ENCODE peak calls at places on chromosomes 1 and 21, in seven cellular contexts. E is AG08395; X is AG08396; C is left kidney; K is adipocyte; A is activated CD4-positive, alpha-beta T cell treated with anti-CD3 and anti-CD28 coated beads for 24 hours; R is left colon. H is an unnamed sample.

GRCh38 chr1:236868625-236869467 is 73.8 kb downstream of the MTR start:
- DNase-seq in E (peak), X (peak), C (peak), K (peak), A (peak), R (peak), H (no peak)

GRCh38 chr21:46124926-46125845 is 27.3 kb downstream of the COL6A2 start:
- DNase-seq in E (no peak), X (no peak), C (no peak), K (no peak), A (no peak), R (peak), H (peak)

GRCh38 chr1:160114085-160114484 is 1.5 kb upstream of the ATP1A2 start:
- DNase-seq in E (no peak), X (no peak), C (no peak), K (no peak), A (no peak), R (no peak), H (no peak)

GRCh38 chr1:116365353-116365780 is 7.7 kb upstream of the ATP1A1 start:
- DNase-seq in E (no peak), X (no peak), C (peak), K (peak), A (no peak), R (no peak), H (no peak)

GRCh38 chr1:2135425-2135824 is 59.1 kb downstream of the FAAP20 start:
- DNase-seq in E (peak), X (peak), C (peak), K (peak), A (no peak), R (peak), H (peak)

GRCh38 chr1:206464456-206464964 is 5.8 kb upstream of the IKBKE start:
- DNase-seq in E (peak), X (peak), C (no peak), K (peak), A (no peak), R (no peak), H (no peak)

GRCh38 chr1:39089811-39090519 is 63.8 kb downstream of the NDUFS5 start:
- DNase-seq in E (peak), X (no peak), C (no peak), K (peak), A (no peak), R (no peak), H (no peak)

GRCh38 chr1:43563779-43564616 is 33.3 kb downstream of the PTPRF start:
- DNase-seq in E (no peak), X (no peak), C (peak), K (no peak), A (no peak), R (no peak), H (peak)

GRCh38 chr21:42683371-42684108 is 30.1 kb downstream of the PDE9A start:
- DNase-seq in E (no peak), X (no peak), C (no peak), K (no peak), A (no peak), R (no peak), H (no peak)

H was measured in ovary.